ENCODE peak calls at places on chromosomes 3 and 15, in five cellular contexts. One of them, this sample, is unnamed.

GRCh38 chr3:168824107-168824506 is 728.4 kb upstream of the GOLIM4 start:
- DNase-seq in HepG2: peak; percentile 25
- DNase-seq in K562: no peak
- DNase-seq in A549: no peak
- DNase-seq in GM23338: no peak
- DNase-seq in this sample: no peak

GRCh38 chr3:4251412-4251811 is 51.8 kb upstream of the SETMAR start:
- DNase-seq in HepG2: no peak
- DNase-seq in A549: no peak
- DNase-seq in GM23338: no peak
- DNase-seq in K562: no peak
- DNase-seq in this sample: no peak

GRCh38 chr3:58173670-58174472 is 36.9 kb downstream of the DNASE1L3 start:
- DNase-seq in K562: peak; percentile 61
- DNase-seq in A549: no peak
- DNase-seq in HepG2: peak; percentile 87
- DNase-seq in GM23338: peak; percentile 77
- DNase-seq in this sample: no peak

GRCh38 chr15:74451322-74451721 is 9.6 kb downstream of the UBL7 start:
- DNase-seq in HepG2: no peak
- DNase-seq in K562: no peak
- DNase-seq in A549: no peak
- DNase-seq in GM23338: no peak
- DNase-seq in this sample: no peak

GRCh38 chr15:66883322-66883911 is 181.4 kb downstream of the SMAD6 start:
- DNase-seq in A549: peak; percentile 96
- DNase-seq in K562: no peak
- DNase-seq in HepG2: peak; percentile 77
- DNase-seq in GM23338: peak; percentile 77
- DNase-seq in this sample: no peak

GRCh38 chr3:98782826-98783500 is 19.8 kb downstream of the ST3GAL6 start:
- DNase-seq in HepG2: peak; percentile 90
- DNase-seq in A549: no peak
- DNase-seq in GM23338: no peak
- DNase-seq in K562: no peak
- DNase-seq in this sample: no peak

GRCh38 chr15:64193971-64194370 is 31.1 kb upstream of the PPIB start:
- DNase-seq in HepG2: no peak
- DNase-seq in GM23338: peak; percentile 16
- DNase-seq in A549: no peak
- DNase-seq in K562: peak; percentile 48
- DNase-seq in this sample: no peak

GRCh38 chr15:55627730-55628368 is 39.7 kb upstream of the PYGO1 start:
- DNase-seq in HepG2: peak; percentile 18
- DNase-seq in A549: peak; percentile 89
- DNase-seq in K562: peak; percentile 15
- DNase-seq in GM23338: peak; percentile 40
- DNase-seq in this sample: no peak

GRCh38 chr3:14598143-14598569 is 53.4 kb upstream of the CCDC174 start:
- DNase-seq in HepG2: no peak
- DNase-seq in GM23338: peak; percentile 78
- DNase-seq in A549: peak; percentile 43
- DNase-seq in K562: peak; percentile 72
- DNase-seq in this sample: no peak

GRCh38 chr3:51381333-51381705 is 3.8 kb upstream of the MANF start:
- DNase-seq in A549: no peak
- DNase-seq in GM23338: no peak
- DNase-seq in HepG2: no peak
- DNase-seq in K562: no peak
- DNase-seq in this sample: no peak

GRCh38 chr3:98697225-98697624 is 65.9 kb upstream of the ST3GAL6 start:
- DNase-seq in HepG2: no peak
- DNase-seq in GM23338: no peak
- DNase-seq in A549: no peak
- DNase-seq in K562: no peak
- DNase-seq in this sample: no peak

GRCh38 chr3:25885544-25885943 is 95.7 kb downstream of the OXSM start:
- DNase-seq in GM23338: no peak
- DNase-seq in A549: no peak
- DNase-seq in K562: no peak
- DNase-seq in HepG2: no peak
- DNase-seq in this sample: no peak

GRCh38 chr15:53472210-53472609 is 287.3 kb downstream of the WDR72 start:
- DNase-seq in K562: no peak
- DNase-seq in A549: no peak
- DNase-seq in HepG2: no peak
- DNase-seq in GM23338: no peak
- DNase-seq in this sample: no peak

GRCh38 chr3:127831723-127832172 is 9.4 kb upstream of the MGLL start:
- DNase-seq in K562: peak; percentile 33
- DNase-seq in HepG2: no peak
- DNase-seq in A549: no peak
- DNase-seq in GM23338: peak; percentile 77
- DNase-seq in this sample: no peak

GRCh38 chr3:153399636-153400035 is 237.6 kb downstream of the RAP2B start:
- DNase-seq in A549: no peak
- DNase-seq in GM23338: no peak
- DNase-seq in HepG2: no peak
- DNase-seq in K562: no peak
- DNase-seq in this sample: no peak

GRCh38 chr3:191301017-191301416 is 28.2 kb upstream of the CCDC50 start:
- DNase-seq in GM23338: no peak
- DNase-seq in A549: no peak
- DNase-seq in HepG2: no peak
- DNase-seq in K562: no peak
- DNase-seq in this sample: peak; percentile 68

GRCh38 chr3:63576826-63577225 is 75.6 kb upstream of the SNTN start:
- DNase-seq in K562: no peak
- DNase-seq in HepG2: no peak
- DNase-seq in GM23338: peak; percentile 67
- DNase-seq in A549: no peak
- DNase-seq in this sample: no peak

GRCh38 chr3:195197764-195198423 is 73.1 kb downstream of the XXYLT1 start:
- DNase-seq in K562: peak; percentile 23
- DNase-seq in A549: peak; percentile 8
- DNase-seq in GM23338: no peak
- DNase-seq in HepG2: no peak
- DNase-seq in this sample: no peak

GRCh38 chr3:5194801-5195509 is 7.4 kb downstream of the EDEM1 start:
- DNase-seq in A549: peak; percentile 70
- DNase-seq in K562: peak; percentile 78
- DNase-seq in GM23338: no peak
- DNase-seq in HepG2: peak; percentile 67
- DNase-seq in this sample: no peak

GRCh38 chr3:69767571-69767970 is 28.3 kb downstream of the MITF start:
- DNase-seq in HepG2: no peak
- DNase-seq in GM23338: no peak
- DNase-seq in K562: no peak
- DNase-seq in A549: no peak
- DNase-seq in this sample: no peak

GRCh38 chr15:89128320-89129122 is 40.3 kb downstream of the ABHD2 start:
- DNase-seq in A549: no peak
- DNase-seq in HepG2: peak; percentile 33
- DNase-seq in GM23338: no peak
- DNase-seq in K562: no peak
- DNase-seq in this sample: no peak

DNA sequence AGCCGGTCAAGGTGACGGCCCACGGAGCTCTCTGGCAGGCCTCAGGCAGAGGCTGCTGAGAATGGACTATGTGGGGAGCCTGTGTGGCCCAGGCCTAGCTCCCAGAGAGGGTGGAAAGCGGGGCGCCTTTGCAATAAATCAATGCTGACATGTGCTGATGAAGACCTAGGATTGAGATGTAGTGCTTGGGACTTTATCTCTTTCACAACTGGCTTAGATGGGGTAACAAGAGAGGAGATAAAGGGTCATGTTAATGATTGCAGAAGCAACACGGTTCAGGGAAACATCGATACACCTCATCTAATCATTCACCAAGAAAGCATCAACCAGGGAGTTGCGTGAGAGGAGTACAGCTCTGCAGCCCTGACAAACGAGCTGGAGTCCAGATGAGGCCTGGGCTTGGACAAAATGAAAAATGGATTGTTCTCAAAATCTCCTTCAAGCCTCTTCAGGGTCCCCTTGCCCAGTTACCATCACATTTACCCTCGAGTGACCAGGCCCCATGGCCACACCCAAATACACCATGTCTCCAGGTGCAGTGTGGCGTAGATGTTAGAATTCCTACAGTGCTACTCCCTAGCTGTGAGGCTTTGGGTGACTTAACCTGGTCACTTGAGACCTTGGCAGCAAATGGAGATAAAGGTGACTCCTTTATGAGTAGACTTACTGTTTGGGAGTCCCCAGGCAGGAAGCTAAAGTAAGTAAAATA is 146.4 kb upstream of the LIPC start:
- DNase-seq in A549: no peak
- DNase-seq in GM23338: no peak
- DNase-seq in K562: no peak
- DNase-seq in HepG2: peak; percentile 73
- DNase-seq in this sample: no peak
- TF ChIP-seq JUNB in A549: no peak
- TF ChIP-seq JUNB in GM23338: no peak
- TF ChIP-seq JUNB in K562: no peak
- TF ChIP-seq JUNB in HepG2: no peak
- TF ChIP-seq JUNB in this sample: no peak

DNA sequence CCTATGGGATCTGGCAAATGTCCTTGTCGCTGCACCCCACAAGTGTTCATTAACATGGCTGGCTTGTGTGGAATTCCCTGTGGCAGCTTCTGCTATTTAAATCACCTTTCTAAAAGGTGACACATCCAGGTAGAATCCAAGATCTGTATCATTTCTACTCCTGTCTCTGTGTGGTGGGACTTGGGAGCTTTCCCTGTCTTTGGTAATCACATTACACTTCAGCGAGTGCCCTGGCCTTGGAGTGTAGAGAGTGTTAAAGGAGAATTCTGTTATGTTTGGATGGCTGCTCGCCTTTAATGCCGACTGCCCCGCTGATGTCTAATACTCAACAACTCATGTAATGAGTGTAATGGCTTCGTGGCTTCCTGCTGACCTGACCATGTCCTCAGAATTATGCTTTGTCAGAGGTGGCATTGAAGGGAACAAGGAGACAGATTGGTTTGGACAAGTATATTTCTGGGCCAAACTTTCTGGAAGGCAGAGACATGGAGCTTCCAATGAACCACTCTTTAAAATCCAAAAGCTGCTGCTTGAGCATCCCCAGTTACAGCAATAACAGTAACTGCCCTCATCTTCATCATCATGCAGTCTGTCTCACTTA is 66.3 kb upstream of the LRTM1 start:
- DNase-seq in A549: no peak
- DNase-seq in GM23338: no peak
- DNase-seq in HepG2: no peak
- DNase-seq in K562: no peak
- DNase-seq in this sample: no peak
- TF ChIP-seq JUNB in A549: no peak
- TF ChIP-seq JUNB in GM23338: no peak
- TF ChIP-seq JUNB in HepG2: no peak
- TF ChIP-seq JUNB in K562: no peak
- TF ChIP-seq JUNB in this sample: no peak

GRCh38 chr3:41710646-41711388 is 251.1 kb downstream of the ULK4 start:
- DNase-seq in K562: no peak
- DNase-seq in A549: no peak
- DNase-seq in HepG2: no peak
- DNase-seq in GM23338: peak; percentile 72
- DNase-seq in this sample: no peak
- TF ChIP-seq JUNB in K562: no peak
- TF ChIP-seq JUNB in A549: no peak
- TF ChIP-seq JUNB in HepG2: no peak
- TF ChIP-seq JUNB in GM23338: no peak
- TF ChIP-seq JUNB in this sample: no peak

GRCh38 chr15:59791646-59792208 is 102.6 kb upstream of the BNIP2 start:
- DNase-seq in HepG2: no peak
- DNase-seq in K562: no peak
- DNase-seq in GM23338: no peak
- DNase-seq in A549: no peak
- DNase-seq in this sample: no peak
- TF ChIP-seq JUNB in HepG2: no peak
- TF ChIP-seq JUNB in K562: no peak
- TF ChIP-seq JUNB in GM23338: no peak
- TF ChIP-seq JUNB in A549: no peak
- TF ChIP-seq JUNB in this sample: no peak

GRCh38 chr3:184795493-184796198 is 16.3 kb upstream of the VPS8 start:
- DNase-seq in GM23338: peak; percentile 36
- DNase-seq in K562: peak; percentile 22
- DNase-seq in A549: no peak
- DNase-seq in HepG2: no peak
- DNase-seq in this sample: no peak
- TF ChIP-seq JUNB in GM23338: no peak
- TF ChIP-seq JUNB in K562: no peak
- TF ChIP-seq JUNB in A549: no peak
- TF ChIP-seq JUNB in HepG2: no peak
- TF ChIP-seq JUNB in this sample: no peak

GRCh38 chr15:40308844-40309189 is 1.1 kb upstream of the PLCB2 start:
- DNase-seq in K562: peak; percentile 71
- DNase-seq in HepG2: no peak
- DNase-seq in A549: no peak
- DNase-seq in GM23338: peak; percentile 39
- DNase-seq in this sample: no peak

GRCh38 chr15:40310001-40310959 is 2.5 kb upstream of the PLCB2 start:
- DNase-seq in A549: peak; percentile 45
- DNase-seq in K562: peak; percentile 80
- DNase-seq in HepG2: peak; percentile 46
- DNase-seq in GM23338: peak; percentile 87
- DNase-seq in this sample: peak; percentile 17

GRCh38 chr15:40312370-40313158 is 4.8 kb upstream of the PLCB2 start:
- DNase-seq in A549: no peak
- DNase-seq in HepG2: no peak
- DNase-seq in GM23338: no peak
- DNase-seq in K562: no peak
- DNase-seq in this sample: no peak

GRCh38 chr15:40309344-40309862 is 1.7 kb upstream of the PLCB2 start:
- DNase-seq in GM23338: peak; percentile 31
- DNase-seq in K562: no peak
- DNase-seq in HepG2: no peak
- DNase-seq in A549: no peak
- DNase-seq in this sample: no peak

DNA sequence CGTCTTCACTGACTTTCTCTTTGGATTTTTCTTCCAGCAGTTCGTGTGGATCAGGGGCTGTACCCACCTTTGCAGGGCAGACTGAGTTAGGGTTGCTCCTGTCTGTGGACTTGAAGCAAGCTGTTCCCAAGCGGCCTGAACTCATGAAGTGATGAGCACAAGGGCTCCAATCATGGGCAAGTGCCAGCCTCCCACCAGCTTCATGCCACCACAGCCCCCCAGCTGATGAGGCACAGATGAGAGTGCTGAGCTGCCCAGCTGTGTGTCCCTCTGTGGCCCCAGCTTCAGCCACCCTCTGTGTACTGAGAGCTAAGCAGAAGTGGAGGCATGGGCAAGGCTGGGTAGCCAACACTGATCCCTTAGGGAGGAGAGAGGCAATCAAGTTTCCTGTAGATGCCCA is 3.3 kb upstream of the PLCB2 start:
- DNase-seq in A549: no peak
- DNase-seq in HepG2: no peak
- DNase-seq in GM23338: no peak
- DNase-seq in K562: no peak
- DNase-seq in this sample: no peak
- TF ChIP-seq JUNB in A549: no peak
- TF ChIP-seq JUNB in HepG2: no peak
- TF ChIP-seq JUNB in GM23338: no peak
- TF ChIP-seq JUNB in K562: no peak
- TF ChIP-seq JUNB in this sample: no peak

GRCh38 chr3:13282528-13282985 is 137.6 kb downstream of the NUP210 start:
- DNase-seq in A549: no peak
- DNase-seq in HepG2: no peak
- DNase-seq in K562: peak; percentile 55
- DNase-seq in GM23338: peak; percentile 64
- DNase-seq in this sample: no peak
- TF ChIP-seq JUNB in A549: no peak
- TF ChIP-seq JUNB in HepG2: no peak
- TF ChIP-seq JUNB in K562: no peak
- TF ChIP-seq JUNB in GM23338: no peak
- TF ChIP-seq JUNB in this sample: no peak

This sample was measured in GM12878.